ENCODE peak calls at places on chromosomes 2 and 18, in nine cellular contexts. X, F, K, M, R, U, T, Z and S are unnamed samples.

GRCh38 chr2:145751634-145752033 is 1231.7 kb upstream of the ZEB2 start:
- DNase-seq in X (no peak), F (peak), K (no peak), M (peak), R (no peak), U (no peak), T (peak), Z (no peak), S (no peak)

GRCh38 chr2:107108556-107108955 is 222.6 kb upstream of the ST6GAL2 start:
- DNase-seq in X (no peak), F (no peak), K (no peak), M (no peak), R (no peak), U (no peak), T (no peak), Z (no peak), S (no peak)

GRCh38 chr2:34736482-34736881 is 1137.4 kb upstream of the FAM98A start:
- DNase-seq in X (no peak), F (no peak), K (no peak), M (no peak), R (no peak), U (no peak), T (no peak), Z (no peak), S (no peak)

GRCh38 chr2:206701952-206702630 is 16.1 kb downstream of the DYTN start:
- DNase-seq in X (no peak), F (no peak), K (no peak), M (no peak), R (no peak), U (no peak), T (no peak), Z (no peak), S (no peak)

GRCh38 chr2:45024600-45025291 is 15.5 kb upstream of the SIX2 start:
- DNase-seq in X (peak), F (no peak), K (no peak), M (peak), R (no peak), U (no peak), T (peak), Z (no peak), S (peak)

GRCh38 chr18:58993260-58993659 is 128.6 kb downstream of the ZNF532 start:
- DNase-seq in X (no peak), F (no peak), K (no peak), M (peak), R (no peak), U (no peak), T (peak), Z (no peak), S (no peak)

GRCh38 chr2:17899871-17900270 is 21.4 kb downstream of the KCNS3 start:
- DNase-seq in X (no peak), F (no peak), K (no peak), M (no peak), R (no peak), U (no peak), T (no peak), Z (no peak), S (no peak)

GRCh38 chr2:1625281-1626001 is 118.9 kb downstream of the PXDN start:
- DNase-seq in X (no peak), F (no peak), K (no peak), M (peak), R (no peak), U (no peak), T (peak), Z (no peak), S (peak)

GRCh38 chr2:64524604-64525322 is 635 bp downstream of the AFTPH start:
- DNase-seq in X (peak), F (peak), K (no peak), M (peak), R (peak), U (no peak), T (no peak), Z (no peak), S (no peak)

GRCh38 chr2:240999873-241000541 is 1.6 kb downstream of the SNED1 start:
- DNase-seq in X (peak), F (no peak), K (peak), M (no peak), R (no peak), U (peak), T (no peak), Z (no peak), S (peak)

GRCh38 chr18:6781846-6782245 is 52.3 kb downstream of the ARHGAP28 start:
- DNase-seq in X (no peak), F (no peak), K (no peak), M (peak), R (no peak), U (no peak), T (peak), Z (no peak), S (no peak)

GRCh38 chr2:159788218-159788617 is 9.8 kb downstream of the CD302 start:
- DNase-seq in X (no peak), F (no peak), K (no peak), M (no peak), R (no peak), U (no peak), T (no peak), Z (no peak), S (no peak)

GRCh38 chr2:239348563-239349447 is 52.0 kb downstream of the HDAC4 start:
- DNase-seq in X (peak), F (no peak), K (no peak), M (peak), R (no peak), U (no peak), T (no peak), Z (no peak), S (no peak)